ENCODE peak calls at places on chromosomes 4 and X, in seven cellular contexts. S, L, H, Y, G, W and T are unnamed samples.

GRCh38 chrX:28349888-28350287 is 237.4 kb upstream of the IL1RAPL1 start:
- DNase-seq in G (no peak), Y (no peak), L (no peak), H (no peak), W (no peak), S (no peak), T (peak; percentile 3)

GRCh38 chrX:103464071-103464773 is 55.1 kb downstream of the RAB40A start:
- DNase-seq in Y (peak; percentile 47), L (peak; percentile 57), W (no peak), S (peak; percentile 25), H (no peak), G (no peak), T (no peak)

GRCh38 chr4:153169811-153170210 is 34.4 kb upstream of the TRIM2 start:
- DNase-seq in G (no peak), S (no peak), H (peak; percentile 37), Y (no peak), W (no peak), L (no peak), T (no peak)

GRCh38 chr4:187444061-187444460 is 551.5 kb upstream of the ZFP42 start:
- DNase-seq in L (no peak), G (no peak), S (no peak), H (no peak), Y (no peak), W (no peak), T (no peak)

GRCh38 chr4:5746829-5747745 is 36.1 kb downstream of the EVC start:
- DNase-seq in G (no peak), S (peak; percentile 63), W (no peak), H (no peak), Y (peak; percentile 82), L (no peak), T (no peak)

GRCh38 chr4:85092943-85093342 is 126.5 kb upstream of the WDFY3 start:
- DNase-seq in W (no peak), G (no peak), L (no peak), S (no peak), Y (no peak), H (no peak), T (no peak)

GRCh38 chr4:120769227-120769626 is 153.3 kb downstream of the PRDM5 start:
- DNase-seq in W (no peak), L (no peak), H (no peak), Y (peak; percentile 49), G (no peak), S (peak; percentile 46), T (no peak)

GRCh38 chrX:100413231-100413630 is 3.2 kb upstream of the PCDH19 start:
- DNase-seq in H (no peak), Y (peak; percentile 77), S (peak; percentile 7), G (peak; percentile 43), L (no peak), W (no peak), T (no peak)

GRCh38 chr4:2638730-2639129 is 102.3 kb downstream of the FAM193A start:
- DNase-seq in Y (no peak), L (no peak), W (no peak), G (no peak), S (no peak), H (no peak), T (no peak)

GRCh38 chr4:155809835-155810234 is 51.0 kb downstream of the GUCY1B1 start:
- DNase-seq in L (no peak), H (no peak), S (peak; percentile 62), G (no peak), W (no peak), Y (peak; percentile 87), T (no peak)

GRCh38 chrX:101450951-101451350 is 34.3 kb upstream of the ARMCX4 start:
- DNase-seq in S (no peak), H (no peak), G (peak; percentile 20), L (no peak), W (no peak), Y (peak; percentile 53), T (no peak)

GRCh38 chr4:129144755-129145206 is 48.8 kb downstream of the C4orf33 start:
- DNase-seq in S (no peak), H (no peak), L (no peak), Y (no peak), W (no peak), G (no peak), T (no peak)

GRCh38 chrX:105829006-105829405 is 6.7 kb downstream of the NRK start:
- DNase-seq in L (no peak), W (no peak), Y (no peak), G (no peak), H (no peak), S (no peak), T (no peak)

GRCh38 chr4:71188197-71188625 is 150.6 kb upstream of the SLC4A4 start:
- DNase-seq in W (no peak), S (no peak), Y (peak; percentile 30), L (peak; percentile 46), G (no peak), H (no peak), T (no peak)

GRCh38 chr4:140344111-140344510 is 29.3 kb upstream of the SCOC start:
- DNase-seq in W (no peak), Y (peak; percentile 40), H (no peak), S (no peak), L (no peak), G (no peak), T (no peak)

GRCh38 chr4:139099366-139099982 is 77.5 kb downstream of the ELF2 start:
- DNase-seq in H (peak; percentile 8), Y (peak; percentile 85), L (peak; percentile 71), G (peak; percentile 37), S (peak; percentile 50), W (peak; percentile 58), T (no peak)

GRCh38 chr4:99135541-99136173 is 8.4 kb downstream of the ADH4 start:
- DNase-seq in L (no peak), H (no peak), S (no peak), W (no peak), Y (no peak), G (no peak), T (no peak)

GRCh38 chr4:22942920-22943559 is 250.3 kb downstream of the GBA3 start:
- DNase-seq in Y (no peak), S (no peak), G (no peak), H (no peak), W (no peak), L (no peak), T (no peak)

GRCh38 chr4:6546681-6547447 is 28.1 kb upstream of the MAN2B2 start:
- DNase-seq in H (no peak), Y (peak; percentile 80), W (no peak), S (peak; percentile 13), G (no peak), L (peak; percentile 67), T (no peak)

GRCh38 chr4:71473541-71474240 is 134.9 kb downstream of the SLC4A4 start:
- DNase-seq in G (no peak), L (no peak), Y (peak; percentile 28), H (no peak), W (no peak), S (no peak), T (no peak)

GRCh38 chrX:318068-318738 is 393 bp downstream of the GTPBP6 start:
- DNase-seq in W (peak; percentile 99), L (peak; percentile 100), S (peak; percentile 89), G (peak; percentile 100), H (no peak), Y (peak; percentile 100), T (peak; percentile 97)

GRCh38 chr4:167234388-167234881 is at the start of gene SPOCK3:
- DNase-seq in W (no peak), H (peak; percentile 80), Y (peak; percentile 40), G (no peak), S (peak; percentile 3), L (peak; percentile 70), T (no peak)

GRCh38 chr4:184958127-184958806 is 60.0 kb upstream of the HELT start:
- DNase-seq in S (no peak), W (no peak), L (peak; percentile 12), Y (no peak), H (no peak), G (no peak), T (no peak)
- H3K27ac ChIP-seq in S (no peak overlapping the region), W (no peak overlapping the region), L (no peak overlapping the region), Y (no peak overlapping the region), H (no peak overlapping the region), G (no peak overlapping the region), T (no peak overlapping the region)

GRCh38 chrX:43970528-43970927 is 2.7 kb downstream of the NDP start:
- DNase-seq in W (no peak), Y (peak; percentile 65), G (no peak), S (no peak), H (no peak), L (no peak), T (no peak)
- H3K27ac ChIP-seq in W (no peak overlapping the region), Y (peak overlapping the region; percentile 33), G (no peak overlapping the region), S (peak overlapping the region; percentile 94), H (peak overlapping the region; percentile 85), L (no peak overlapping the region), T (peak overlapping the region; percentile 20)

GRCh38 chr4:164683040-164683439 is 70.9 kb upstream of the SMIM31 start:
- DNase-seq in G (no peak), Y (no peak), W (no peak), H (no peak), S (no peak), L (no peak), T (no peak)
- H3K27ac ChIP-seq in G (no peak overlapping the region), Y (no peak overlapping the region), W (no peak overlapping the region), H (no peak overlapping the region), S (no peak overlapping the region), L (no peak overlapping the region), T (no peak overlapping the region)

GRCh38 chrX:136227948-136228584 is 23.1 kb downstream of the MAP7D3 start:
- DNase-seq in W (no peak), G (no peak), L (no peak), H (no peak), Y (peak; percentile 33), S (no peak), T (no peak)
- H3K27ac ChIP-seq in W (no peak overlapping the region), G (no peak overlapping the region), L (no peak overlapping the region), H (no peak overlapping the region), Y (no peak overlapping the region), S (no peak overlapping the region), T (no peak overlapping the region)

GRCh38 chr4:185712350-185713024 is 99.5 kb downstream of the SORBS2 start:
- DNase-seq in L (no peak), H (no peak), W (no peak), S (no peak), Y (no peak), G (no peak), T (no peak)
- H3K27ac ChIP-seq in L (no peak overlapping the region), H (no peak overlapping the region), W (no peak overlapping the region), S (no peak overlapping the region), Y (no peak overlapping the region), G (peak overlapping the region; percentile 89), T (peak overlapping the region; percentile 51)

GRCh38 chr4:83216856-83217683 is 67.5 kb downstream of the COQ2 start:
- DNase-seq in L (no peak), H (no peak), S (no peak), Y (no peak), W (no peak), G (no peak), T (no peak)

GRCh38 chr4:83221897-83222441 is 62.6 kb downstream of the COQ2 start:
- DNase-seq in S (no peak), Y (no peak), L (no peak), G (no peak), W (no peak), H (no peak), T (no peak)

GRCh38 chr4:83219991-83220360 is 64.6 kb downstream of the COQ2 start:
- DNase-seq in Y (peak; percentile 6), S (peak; percentile 64), H (no peak), L (no peak), G (no peak), W (no peak), T (no peak)

GRCh38 chr4:83217721-83218522 is 66.7 kb downstream of the COQ2 start:
- DNase-seq in G (no peak), Y (no peak), L (no peak), W (no peak), H (no peak), S (peak; percentile 64), T (no peak)

GRCh38 chr4:83219344-83219990 is 65.1 kb downstream of the COQ2 start:
- DNase-seq in S (peak; percentile 59), G (peak; percentile 29), H (no peak), L (no peak), Y (peak; percentile 31), W (peak; percentile 57), T (peak; percentile 39)
- H3K27ac ChIP-seq in S (peak overlapping the region; percentile 81), G (no peak overlapping the region), H (no peak overlapping the region), L (no peak overlapping the region), Y (no peak overlapping the region), W (peak overlapping the region; percentile 66), T (peak overlapping the region; percentile 77)